ENCODE peak calls at places on chromosomes 6 and 20, in four cellular contexts. M, J, C and T are unnamed samples.
A peak's percentile ranks its signal among the peaks of the same experiment; 100 is the strongest.

GRCh38 chr6:119349041-119349340 is 570 bp downstream of the MAN1A1 start:
- DNase-seq in C (no peak), J (no peak), M (peak; percentile 65), T (no peak)

GRCh38 chr20:51584737-51585136 is 42.2 kb upstream of the NFATC2 start:
- DNase-seq in M (no peak), J (no peak), C (no peak), T (no peak)

GRCh38 chr6:153814136-153814535 is 224.9 kb upstream of the OPRM1 start:
- DNase-seq in C (no peak), J (no peak), M (peak; percentile 49), T (no peak)

GRCh38 chr20:38221041-38221589 is 39.4 kb downstream of the KIAA1755 start:
- DNase-seq in M (peak; percentile 90), C (peak; percentile 70), J (peak; percentile 83), T (no peak)

GRCh38 chr6:43452896-43453295 is 2.5 kb downstream of the DLK2 start:
- DNase-seq in M (no peak), C (no peak), J (no peak), T (no peak)

GRCh38 chr6:91965872-91966271 is 1379.0 kb upstream of the MAP3K7 start:
- DNase-seq in C (no peak), M (no peak), J (no peak), T (no peak)

GRCh38 chr6:23503173-23503572 is 622.8 kb upstream of the NRSN1 start:
- DNase-seq in J (no peak), C (no peak), M (no peak), T (no peak)

GRCh38 chr6:13486679-13487121 is 700 bp downstream of the GFOD1 start:
- DNase-seq in M (peak; percentile 60), J (peak; percentile 73), C (peak; percentile 24), T (no peak)

GRCh38 chr6:130035211-130035610 is 16.8 kb downstream of the L3MBTL3 start:
- DNase-seq in J (peak; percentile 39), M (no peak), C (no peak), T (no peak)

GRCh38 chr6:25014806-25015560 is 79.2 kb upstream of the RIPOR2 start:
- DNase-seq in M (no peak), C (no peak), J (peak; percentile 9), T (no peak)

GRCh38 chr6:131367206-131367873 is 205.7 kb upstream of the ARG1 start:
- DNase-seq in C (peak; percentile 32), J (no peak), M (no peak), T (no peak)

GRCh38 chr20:10708342-10709185 is 34.8 kb upstream of the JAG1 start:
- DNase-seq in C (peak; percentile 99), J (no peak), M (no peak), T (no peak)

GRCh38 chr20:8431538-8432434 is 299.7 kb downstream of the PLCB1 start:
- DNase-seq in M (no peak), J (no peak), C (no peak), T (no peak)

GRCh38 chr6:66396549-66396948 is 689.5 kb upstream of the EYS start:
- DNase-seq in J (no peak), M (no peak), C (no peak), T (no peak)

GRCh38 chr6:116767715-116768114 is 2.2 kb upstream of the FAM162B start:
- DNase-seq in J (no peak), M (no peak), C (no peak), T (no peak)

GRCh38 chr6:158322400-158322723 is 10.1 kb downstream of the TULP4 start:
- DNase-seq in M (no peak), C (no peak), J (no peak), T (no peak)

GRCh38 chr6:35552285-35552917 is 39.7 kb upstream of the TULP1 start:
- DNase-seq in C (peak; percentile 40), M (peak; percentile 49), J (peak; percentile 76), T (peak; percentile 15)
- TF ChIP-seq TARDBP in C (no peak), M (no peak), J (no peak), T (no peak)

GRCh38 chr6:20532881-20533280 is 1.4 kb upstream of the CDKAL1 start:
- DNase-seq in M (no peak), C (no peak), J (no peak), T (no peak)

GRCh38 chr6:20534295-20534897 is at the start of gene CDKAL1:
- DNase-seq in C (peak; percentile 91), M (peak; percentile 81), J (peak; percentile 98), T (peak; percentile 91)

GRCh38 chr6:20533746-20534294 is 437 bp upstream of the CDKAL1 start:
- DNase-seq in J (no peak), C (no peak), M (no peak), T (no peak)

GRCh38 chr6:20538131-20538662 is 3.9 kb downstream of the CDKAL1 start:
- DNase-seq in M (no peak), J (no peak), C (no peak), T (no peak)

GRCh38 chr6:20534906-20535305 is 649 bp downstream of the CDKAL1 start:
- DNase-seq in C (no peak), J (no peak), M (no peak), T (no peak)
- TF ChIP-seq TARDBP in C (no peak), J (no peak), M (no peak), T (no peak)

DNA sequence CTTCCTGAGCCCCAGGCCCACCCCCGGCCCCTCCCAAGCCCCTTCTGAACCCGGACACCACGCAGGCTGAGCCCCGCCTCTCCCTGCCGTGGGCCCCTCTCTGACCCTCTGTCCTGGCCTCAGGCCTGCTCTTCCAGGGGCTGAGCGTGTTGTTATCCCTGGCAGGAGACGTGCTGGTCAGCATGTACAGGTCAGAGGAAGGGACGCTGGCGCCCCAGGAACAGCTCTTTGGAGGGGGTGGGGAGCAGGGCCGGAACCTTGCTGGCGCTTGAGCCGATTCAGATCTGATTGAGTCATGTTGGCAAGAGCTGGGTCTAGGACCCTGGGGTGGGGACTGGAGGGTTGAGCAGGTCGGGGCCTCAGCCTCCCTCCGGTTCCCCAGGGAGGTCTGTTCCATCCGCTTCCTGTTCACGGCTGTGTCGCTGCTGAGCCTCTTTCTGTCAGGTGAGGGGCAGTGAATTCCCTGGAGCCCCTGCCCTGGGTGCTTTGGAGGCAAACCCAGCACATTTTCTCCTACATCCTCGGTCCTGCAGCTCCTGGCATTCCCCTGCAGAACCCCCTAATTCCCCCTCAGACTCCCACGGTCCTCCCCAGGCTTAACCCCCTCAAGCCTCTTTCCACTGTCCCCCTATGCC is 1.9 kb downstream of the SPAG4 start:
- DNase-seq in C (peak; percentile 92), J (peak; percentile 78), M (peak; percentile 60), T (peak; percentile 37)
- TF ChIP-seq TARDBP in C (peak; percentile 89), J (no peak), M (no peak), T (no peak)

GRCh38 chr6:1972961-1973360 is 272.4 kb downstream of the GMDS start:
- DNase-seq in M (no peak), C (no peak), J (no peak), T (no peak)
- TF ChIP-seq TARDBP in M (no peak), C (no peak), J (no peak), T (no peak)

GRCh38 chr6:51568771-51569170 is 518.6 kb downstream of the PKHD1 start:
- DNase-seq in C (no peak), J (no peak), M (no peak), T (no peak)
- TF ChIP-seq TARDBP in C (no peak), J (no peak), M (no peak), T (no peak)

GRCh38 chr6:150894935-150895686 is 29.6 kb downstream of the MTHFD1L start:
- DNase-seq in C (peak; percentile 25), J (peak; percentile 29), M (no peak), T (peak; percentile 61)

GRCh38 chr6:150898390-150899170 is 33.1 kb downstream of the MTHFD1L start:
- DNase-seq in M (no peak), C (no peak), J (no peak), T (peak; percentile 40)

GRCh38 chr6:150897400-150897943 is 32.0 kb downstream of the MTHFD1L start:
- DNase-seq in C (no peak), J (no peak), M (no peak), T (peak; percentile 51)

GRCh38 chr6:150894191-150894744 is 28.8 kb downstream of the MTHFD1L start:
- DNase-seq in M (no peak), J (no peak), C (no peak), T (no peak)

DNA sequence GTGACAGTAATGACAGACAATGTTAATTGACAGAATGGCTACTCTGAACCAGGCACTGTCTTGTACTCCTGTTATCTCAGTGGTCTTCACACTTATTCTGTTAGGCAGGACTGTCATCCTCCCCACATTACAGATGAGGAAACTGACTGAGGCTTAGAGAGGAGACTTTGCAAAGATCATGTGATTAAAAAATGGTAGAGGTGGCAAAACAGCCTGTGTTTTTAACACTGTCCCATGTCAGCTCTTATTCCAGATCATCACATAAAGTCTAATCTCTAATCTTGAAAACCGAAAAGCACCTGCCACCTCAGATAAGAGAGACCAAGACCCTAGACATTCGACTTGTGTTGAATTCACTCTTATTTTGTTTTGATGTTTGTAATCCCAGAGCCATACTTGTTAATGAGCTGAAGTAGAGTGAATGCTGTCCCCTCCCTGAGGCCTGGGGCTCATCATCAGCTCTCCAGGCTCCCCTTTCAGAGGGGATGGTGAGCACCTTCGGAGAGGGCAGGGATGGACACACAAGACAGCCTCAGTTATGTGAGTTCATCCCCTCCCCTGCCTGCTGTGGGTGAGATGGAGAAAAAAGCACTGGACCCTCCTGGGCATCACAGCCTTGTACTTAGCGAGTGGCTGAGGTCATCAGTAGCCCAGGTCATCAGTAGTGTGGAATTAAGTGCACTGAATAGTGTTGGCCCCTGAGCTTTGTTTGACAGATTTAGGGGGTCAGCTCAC is 30.6 kb downstream of the MTHFD1L start:
- DNase-seq in J (no peak), M (no peak), C (no peak), T (no peak)
- TF ChIP-seq TARDBP in J (no peak), M (no peak), C (no peak), T (no peak)